ENCODE peak calls at places on chromosomes 4 and X, in ten cellular contexts. One of them, this sample, is unnamed.

GRCh38 chrX:10240918-10241317 is 84.1 kb downstream of the CLCN4 start:
- DNase-seq in mesothelial cell of epicardium: no peak
- DNase-seq in esophagus squamous epithelium: no peak
- DNase-seq in heart right ventricle: no peak
- DNase-seq in WTC11: no peak
- DNase-seq in fibroblast of lung: peak
- DNase-seq in transverse colon: no peak
- DNase-seq in cardiac muscle cell: peak
- DNase-seq in adrenal gland: no peak
- DNase-seq in H9: no peak
- DNase-seq in this sample: no peak

GRCh38 chr4:112144546-112145325 is 518 bp upstream of the FAM241A start:
- DNase-seq in transverse colon: no peak
- DNase-seq in H9: no peak
- DNase-seq in WTC11: no peak
- DNase-seq in adrenal gland: no peak
- DNase-seq in mesothelial cell of epicardium: no peak
- DNase-seq in heart right ventricle: no peak
- DNase-seq in esophagus squamous epithelium: no peak
- DNase-seq in fibroblast of lung: no peak
- DNase-seq in cardiac muscle cell: no peak
- DNase-seq in this sample: no peak

GRCh38 chr4:103718993-103719319 is 829 bp downstream of the TACR3 start:
- DNase-seq in fibroblast of lung: no peak
- DNase-seq in heart right ventricle: no peak
- DNase-seq in WTC11: peak
- DNase-seq in cardiac muscle cell: no peak
- DNase-seq in transverse colon: no peak
- DNase-seq in mesothelial cell of epicardium: no peak
- DNase-seq in adrenal gland: no peak
- DNase-seq in esophagus squamous epithelium: no peak
- DNase-seq in H9: no peak
- DNase-seq in this sample: no peak

GRCh38 chrX:32877592-32877991 is 333.8 kb downstream of the DMD start:
- DNase-seq in WTC11: no peak
- DNase-seq in mesothelial cell of epicardium: no peak
- DNase-seq in heart right ventricle: no peak
- DNase-seq in fibroblast of lung: no peak
- DNase-seq in cardiac muscle cell: no peak
- DNase-seq in adrenal gland: no peak
- DNase-seq in H9: no peak
- DNase-seq in transverse colon: no peak
- DNase-seq in esophagus squamous epithelium: no peak
- DNase-seq in this sample: no peak

GRCh38 chr4:7632341-7632740 is 197.6 kb upstream of the PSAPL1 start:
- DNase-seq in mesothelial cell of epicardium: no peak
- DNase-seq in cardiac muscle cell: no peak
- DNase-seq in transverse colon: no peak
- DNase-seq in H9: no peak
- DNase-seq in fibroblast of lung: no peak
- DNase-seq in WTC11: no peak
- DNase-seq in esophagus squamous epithelium: no peak
- DNase-seq in heart right ventricle: no peak
- DNase-seq in adrenal gland: no peak
- DNase-seq in this sample: no peak

GRCh38 chr4:143256456-143256855 is 71.7 kb downstream of the USP38 start:
- DNase-seq in WTC11: no peak
- DNase-seq in esophagus squamous epithelium: no peak
- DNase-seq in mesothelial cell of epicardium: no peak
- DNase-seq in transverse colon: no peak
- DNase-seq in heart right ventricle: no peak
- DNase-seq in fibroblast of lung: no peak
- DNase-seq in adrenal gland: no peak
- DNase-seq in cardiac muscle cell: no peak
- DNase-seq in H9: no peak
- DNase-seq in this sample: no peak

GRCh38 chrX:49876750-49877149 is 2.5 kb upstream of the USP27X start:
- DNase-seq in transverse colon: no peak
- DNase-seq in heart right ventricle: no peak
- DNase-seq in H9: no peak
- DNase-seq in adrenal gland: peak
- DNase-seq in cardiac muscle cell: peak
- DNase-seq in fibroblast of lung: peak
- DNase-seq in WTC11: no peak
- DNase-seq in esophagus squamous epithelium: no peak
- DNase-seq in mesothelial cell of epicardium: no peak
- DNase-seq in this sample: no peak

GRCh38 chr4:183722738-183723560 is 63.9 kb downstream of the TRAPPC11 start:
- DNase-seq in WTC11: peak
- DNase-seq in adrenal gland: peak
- DNase-seq in H9: peak
- DNase-seq in transverse colon: peak
- DNase-seq in mesothelial cell of epicardium: peak
- DNase-seq in cardiac muscle cell: peak
- DNase-seq in fibroblast of lung: peak
- DNase-seq in heart right ventricle: peak
- DNase-seq in esophagus squamous epithelium: no peak
- DNase-seq in this sample: peak

GRCh38 chr4:72207196-72207595 is 175.4 kb downstream of the NPFFR2 start:
- DNase-seq in transverse colon: no peak
- DNase-seq in heart right ventricle: no peak
- DNase-seq in esophagus squamous epithelium: no peak
- DNase-seq in mesothelial cell of epicardium: no peak
- DNase-seq in adrenal gland: no peak
- DNase-seq in cardiac muscle cell: no peak
- DNase-seq in WTC11: no peak
- DNase-seq in fibroblast of lung: no peak
- DNase-seq in H9: no peak
- DNase-seq in this sample: no peak

GRCh38 chr4:88610771-88611170 is 18.5 kb downstream of the HERC3 start:
- DNase-seq in heart right ventricle: peak
- DNase-seq in esophagus squamous epithelium: no peak
- DNase-seq in mesothelial cell of epicardium: no peak
- DNase-seq in WTC11: no peak
- DNase-seq in adrenal gland: peak
- DNase-seq in transverse colon: no peak
- DNase-seq in fibroblast of lung: peak
- DNase-seq in cardiac muscle cell: peak
- DNase-seq in H9: no peak
- DNase-seq in this sample: no peak

GRCh38 chrX:20421697-20422096 is 155.0 kb upstream of the RPS6KA3 start:
- DNase-seq in H9: no peak
- DNase-seq in mesothelial cell of epicardium: no peak
- DNase-seq in heart right ventricle: no peak
- DNase-seq in cardiac muscle cell: no peak
- DNase-seq in adrenal gland: no peak
- DNase-seq in WTC11: no peak
- DNase-seq in esophagus squamous epithelium: no peak
- DNase-seq in fibroblast of lung: no peak
- DNase-seq in transverse colon: no peak
- DNase-seq in this sample: no peak

GRCh38 chrX:16712116-16712824 is at the start of gene CTPS2:
- DNase-seq in esophagus squamous epithelium: no peak
- DNase-seq in mesothelial cell of epicardium: peak
- DNase-seq in heart right ventricle: peak
- DNase-seq in transverse colon: peak
- DNase-seq in adrenal gland: peak
- DNase-seq in cardiac muscle cell: peak
- DNase-seq in fibroblast of lung: peak
- DNase-seq in H9: peak
- DNase-seq in WTC11: peak
- DNase-seq in this sample: peak
- TF ChIP-seq CTCF in esophagus squamous epithelium: no peak
- TF ChIP-seq CTCF in mesothelial cell of epicardium: no peak
- TF ChIP-seq CTCF in heart right ventricle: no peak
- TF ChIP-seq CTCF in transverse colon: peak
- TF ChIP-seq CTCF in adrenal gland: no peak
- TF ChIP-seq CTCF in cardiac muscle cell: peak
- TF ChIP-seq CTCF in fibroblast of lung: no peak
- TF ChIP-seq CTCF in H9: peak
- TF ChIP-seq CTCF in WTC11: no peak
- TF ChIP-seq CTCF in this sample: no peak

GRCh38 chr4:43410636-43411035 is 518.1 kb downstream of the GRXCR1 start:
- DNase-seq in esophagus squamous epithelium: no peak
- DNase-seq in adrenal gland: no peak
- DNase-seq in heart right ventricle: no peak
- DNase-seq in mesothelial cell of epicardium: no peak
- DNase-seq in WTC11: no peak
- DNase-seq in cardiac muscle cell: no peak
- DNase-seq in H9: no peak
- DNase-seq in fibroblast of lung: no peak
- DNase-seq in transverse colon: no peak
- DNase-seq in this sample: no peak
- TF ChIP-seq CTCF in esophagus squamous epithelium: no peak
- TF ChIP-seq CTCF in adrenal gland: no peak
- TF ChIP-seq CTCF in heart right ventricle: no peak
- TF ChIP-seq CTCF in mesothelial cell of epicardium: no peak
- TF ChIP-seq CTCF in WTC11: no peak
- TF ChIP-seq CTCF in cardiac muscle cell: no peak
- TF ChIP-seq CTCF in H9: no peak
- TF ChIP-seq CTCF in fibroblast of lung: no peak
- TF ChIP-seq CTCF in transverse colon: no peak
- TF ChIP-seq CTCF in this sample: no peak

GRCh38 chr4:155924637-155925036 is 21.1 kb downstream of the TDO2 start:
- DNase-seq in WTC11: no peak
- DNase-seq in fibroblast of lung: no peak
- DNase-seq in mesothelial cell of epicardium: no peak
- DNase-seq in transverse colon: no peak
- DNase-seq in heart right ventricle: no peak
- DNase-seq in adrenal gland: no peak
- DNase-seq in H9: no peak
- DNase-seq in esophagus squamous epithelium: no peak
- DNase-seq in cardiac muscle cell: no peak
- DNase-seq in this sample: no peak

GRCh38 chr4:155921597-155921996 is 18.1 kb downstream of the TDO2 start:
- DNase-seq in esophagus squamous epithelium: no peak
- DNase-seq in cardiac muscle cell: no peak
- DNase-seq in transverse colon: no peak
- DNase-seq in heart right ventricle: no peak
- DNase-seq in adrenal gland: no peak
- DNase-seq in mesothelial cell of epicardium: no peak
- DNase-seq in H9: no peak
- DNase-seq in fibroblast of lung: no peak
- DNase-seq in WTC11: no peak
- DNase-seq in this sample: no peak
- TF ChIP-seq CTCF in esophagus squamous epithelium: no peak
- TF ChIP-seq CTCF in cardiac muscle cell: no peak
- TF ChIP-seq CTCF in transverse colon: no peak
- TF ChIP-seq CTCF in heart right ventricle: no peak
- TF ChIP-seq CTCF in adrenal gland: no peak
- TF ChIP-seq CTCF in mesothelial cell of epicardium: no peak
- TF ChIP-seq CTCF in H9: no peak
- TF ChIP-seq CTCF in fibroblast of lung: no peak
- TF ChIP-seq CTCF in WTC11: no peak
- TF ChIP-seq CTCF in this sample: no peak

DNA sequence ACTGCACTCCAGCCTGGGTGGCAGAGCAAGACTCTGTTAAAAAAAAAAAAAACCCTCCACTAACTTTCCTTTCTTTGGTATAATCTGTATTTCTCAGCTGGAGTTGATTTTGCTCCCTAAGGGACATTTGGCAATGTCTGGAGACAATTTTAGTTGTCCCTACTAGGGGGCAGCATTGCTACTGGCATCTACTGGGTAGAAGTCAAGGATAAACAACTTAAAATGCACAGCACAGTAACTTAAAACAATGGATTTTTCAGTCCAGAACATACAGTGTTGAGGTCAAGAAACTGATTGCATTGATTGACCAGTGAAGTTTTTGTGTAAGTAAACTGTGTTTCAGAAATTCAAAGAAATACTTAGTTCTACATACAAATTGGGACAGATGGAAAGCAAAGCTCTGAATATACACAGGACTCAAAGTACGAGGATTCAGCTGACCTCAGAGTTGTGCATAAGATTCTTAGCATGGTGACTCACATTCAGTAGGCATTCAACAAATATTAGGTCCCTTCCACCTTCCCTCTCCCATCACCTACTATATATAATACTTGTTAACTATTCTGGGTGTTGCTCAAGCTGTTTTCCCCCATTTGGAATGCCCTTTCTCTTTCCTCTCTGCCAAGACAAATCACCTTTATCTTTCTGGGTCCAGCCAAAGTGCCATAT is 8.8 kb downstream of the DDX53 start:
- DNase-seq in mesothelial cell of epicardium: no peak
- DNase-seq in WTC11: no peak
- DNase-seq in adrenal gland: peak
- DNase-seq in H9: no peak
- DNase-seq in transverse colon: no peak
- DNase-seq in esophagus squamous epithelium: no peak
- DNase-seq in fibroblast of lung: peak
- DNase-seq in cardiac muscle cell: peak
- DNase-seq in heart right ventricle: no peak
- DNase-seq in this sample: no peak
- TF ChIP-seq CTCF in mesothelial cell of epicardium: no peak
- TF ChIP-seq CTCF in WTC11: no peak
- TF ChIP-seq CTCF in adrenal gland: no peak
- TF ChIP-seq CTCF in H9: peak
- TF ChIP-seq CTCF in transverse colon: no peak
- TF ChIP-seq CTCF in esophagus squamous epithelium: peak
- TF ChIP-seq CTCF in fibroblast of lung: peak
- TF ChIP-seq CTCF in cardiac muscle cell: peak
- TF ChIP-seq CTCF in heart right ventricle: peak
- TF ChIP-seq CTCF in this sample: no peak

This sample was measured in activated B cell treated with CpG ODN at 0.5 μM for 24 hours.